ENCODE peak calls at places on chromosome 17, in six cellular contexts. M is tibial nerve, J is mucosa of descending colon, A is H7, Z is HCT116, O is adrenal gland. P is an unnamed sample.

GRCh38 chr17:45144199-45145034 is 3.9 kb upstream of the HEXIM1 start:
- DNase-seq in M (peak; percentile 33), J (peak; percentile 73), A (peak; percentile 89), Z (no peak), O (peak; percentile 62), P (peak; percentile 54)

GRCh38 chr17:35257080-35257701 is 14.3 kb downstream of the SLFN5 start:
- DNase-seq in M (no peak), J (no peak), A (no peak), Z (peak; percentile 59), O (peak; percentile 60), P (peak; percentile 89)

GRCh38 chr17:47846741-47847340 is 4.1 kb downstream of the SP6 start:
- DNase-seq in M (no peak), J (no peak), A (peak; percentile 78), Z (no peak), O (no peak), P (no peak)

GRCh38 chr17:67180275-67180674 is 64.7 kb downstream of the HELZ start:
- DNase-seq in M (no peak), J (no peak), A (no peak), Z (no peak), O (no peak), P (no peak)

GRCh38 chr17:42248351-42249179 is 27.6 kb downstream of the STAT5B start:
- DNase-seq in M (peak; percentile 40), J (peak; percentile 62), A (no peak), Z (no peak), O (peak; percentile 97), P (peak; percentile 81)

GRCh38 chr17:53093386-53093785 is 729.3 kb upstream of the KIF2B start:
- DNase-seq in M (no peak), J (no peak), A (no peak), Z (no peak), O (no peak), P (no peak)

GRCh38 chr17:47704781-47705180 is 10.8 kb downstream of the TBKBP1 start:
- DNase-seq in M (no peak), J (peak; percentile 11), A (no peak), Z (no peak), O (no peak), P (no peak)

GRCh38 chr17:47696717-47697642 is 3.0 kb downstream of the TBKBP1 start:
- DNase-seq in M (no peak), J (peak; percentile 49), A (peak; percentile 19), Z (no peak), O (no peak), P (no peak)

GRCh38 chr17:65503557-65503956 is 57.9 kb downstream of the AXIN2 start:
- DNase-seq in M (no peak), J (no peak), A (no peak), Z (no peak), O (no peak), P (no peak)

GRCh38 chr17:82322526-82323453 is 5.4 kb upstream of the CD7 start:
- DNase-seq in M (no peak), J (no peak), A (no peak), Z (no peak), O (no peak), P (no peak)

GRCh38 chr17:58513391-58513912 is 986 bp downstream of the MTMR4 start:
- DNase-seq in M (no peak), J (no peak), A (peak; percentile 36), Z (no peak), O (peak; percentile 10), P (no peak)

GRCh38 chr17:60766778-60767190 is 89.1 kb downstream of the BCAS3 start:
- DNase-seq in M (no peak), J (no peak), A (no peak), Z (no peak), O (no peak), P (no peak)

GRCh38 chr17:34251186-34251585 is 3.9 kb upstream of the CCL2 start:
- DNase-seq in M (no peak), J (no peak), A (no peak), Z (no peak), O (no peak), P (no peak)

GRCh38 chr17:16986391-16986790 is 14.5 kb upstream of the TNFRSF13B start:
- DNase-seq in M (no peak), J (no peak), A (peak; percentile 39), Z (no peak), O (no peak), P (no peak)

GRCh38 chr17:41176744-41177387 is 1.2 kb downstream of the KRTAP4-2 start:
- DNase-seq in M (no peak), J (no peak), A (no peak), Z (no peak), O (no peak), P (no peak)

GRCh38 chr17:1847191-1847590 is 17.4 kb downstream of the RPA1 start:
- DNase-seq in M (no peak), J (no peak), A (no peak), Z (no peak), O (no peak), P (no peak)
- H3K4me3 ChIP-seq in M (no peak overlapping the region), J (no peak overlapping the region), A (no peak overlapping the region), Z (no peak overlapping the region), O (no peak overlapping the region), P (no peak overlapping the region)

GRCh38 chr17:19744922-19745757 is 3.0 kb downstream of the ALDH3A1 start:
- DNase-seq in M (peak; percentile 95), J (peak; percentile 93), A (peak; percentile 96), Z (peak; percentile 61), O (peak; percentile 96), P (peak; percentile 96)
- H3K4me3 ChIP-seq in M (peak overlapping the region; percentile 67), J (no peak overlapping the region), A (peak overlapping the region; percentile 37), Z (peak overlapping the region; percentile 54), O (no peak overlapping the region), P (peak overlapping the region; percentile 54)

DNA sequence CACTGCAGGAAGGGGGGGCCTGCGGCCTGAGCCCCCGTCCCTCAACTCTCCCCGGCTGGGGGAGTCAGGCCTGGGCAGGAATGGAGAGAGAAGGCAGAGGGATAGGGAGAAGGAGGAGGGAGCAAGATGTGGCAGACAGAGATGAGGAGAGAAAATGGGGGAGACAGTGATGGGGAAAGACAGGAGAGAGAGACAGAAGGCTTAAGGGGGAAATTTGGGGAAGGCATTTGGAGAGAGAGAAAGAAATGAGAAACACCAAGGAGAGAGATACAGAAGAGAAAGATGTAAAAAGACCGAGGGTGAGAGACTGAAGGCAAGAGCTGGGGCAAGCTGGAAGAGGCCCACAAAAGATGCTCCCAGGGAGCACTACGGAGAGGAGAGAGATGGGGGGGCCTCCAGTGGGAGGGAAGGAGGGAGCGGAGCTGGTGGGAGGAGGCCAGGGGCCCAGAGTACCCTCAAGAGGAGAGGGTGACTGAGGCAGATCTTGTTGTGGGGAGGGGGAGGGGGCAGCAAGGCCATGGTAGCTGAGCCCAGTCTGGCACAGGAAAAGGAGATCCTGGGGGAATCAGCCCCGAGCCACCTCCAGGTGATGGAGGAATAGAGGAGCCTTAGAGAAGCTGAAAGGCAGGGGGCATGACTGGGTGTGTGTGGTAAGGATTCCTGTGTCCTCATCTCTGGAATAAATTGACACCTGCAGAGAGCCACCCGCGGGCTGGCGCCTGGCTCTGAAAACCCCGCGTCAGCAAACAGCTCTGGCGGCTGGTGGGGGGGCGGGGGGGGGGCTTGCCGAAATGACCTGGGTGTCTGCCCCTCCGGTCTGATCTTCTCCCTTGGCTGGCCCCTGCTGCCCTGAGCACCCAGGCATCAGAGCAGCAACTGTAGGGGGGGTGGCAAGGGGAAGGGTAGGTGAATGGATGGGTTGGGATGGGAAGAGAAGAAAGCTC is 1.5 kb upstream of the NLGN2 start:
- DNase-seq in M (no peak), J (no peak), A (peak; percentile 79), Z (no peak), O (no peak), P (no peak)
- H3K4me3 ChIP-seq in M (peak overlapping the region; percentile 96), J (no peak overlapping the region), A (peak overlapping the region; percentile 82), Z (peak overlapping the region; percentile 61), O (no peak overlapping the region), P (peak overlapping the region; percentile 73)

GRCh38 chr17:72392056-72393010 is 271.5 kb downstream of the SOX9 start:
- DNase-seq in M (no peak), J (no peak), A (no peak), Z (no peak), O (no peak), P (no peak)

GRCh38 chr17:72396121-72396520 is 275.3 kb downstream of the SOX9 start:
- DNase-seq in M (no peak), J (no peak), A (no peak), Z (no peak), O (no peak), P (no peak)

GRCh38 chr17:72394531-72394930 is 273.7 kb downstream of the SOX9 start:
- DNase-seq in M (no peak), J (no peak), A (no peak), Z (no peak), O (no peak), P (no peak)

GRCh38 chr17:72390675-72391501 is 270.1 kb downstream of the SOX9 start:
- DNase-seq in M (no peak), J (no peak), A (no peak), Z (no peak), O (no peak), P (no peak)

DNA sequence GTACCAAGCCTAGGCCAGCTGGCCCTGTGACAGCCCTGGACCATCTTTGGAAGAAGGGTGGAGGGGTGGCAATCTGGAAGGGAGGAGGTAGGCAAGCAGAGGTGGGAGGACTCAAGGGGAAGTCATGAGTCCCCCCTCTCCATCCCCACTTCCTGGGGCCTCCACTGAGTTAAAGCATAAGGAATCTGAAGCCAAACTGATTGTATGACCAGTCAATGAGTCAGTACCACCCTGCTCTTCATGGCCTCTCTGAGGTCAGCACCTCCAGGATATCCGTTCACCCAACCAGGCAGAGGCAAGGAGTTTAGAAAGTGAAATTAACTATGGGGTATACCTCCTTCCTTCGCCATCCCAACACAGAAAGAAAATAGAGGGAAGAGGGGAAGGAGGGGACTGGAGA is 272.7 kb downstream of the SOX9 start:
- DNase-seq in M (no peak), J (no peak), A (no peak), Z (peak; percentile 81), O (no peak), P (no peak)
- H3K4me3 ChIP-seq in M (no peak overlapping the region), J (no peak overlapping the region), A (no peak overlapping the region), Z (peak overlapping the region; percentile 22), O (no peak overlapping the region), P (no peak overlapping the region)

GRCh38 chr17:9115446-9116265 is 94.3 kb downstream of the NTN1 start:
- DNase-seq in M (peak; percentile 53), J (peak; percentile 64), A (peak; percentile 90), Z (no peak), O (peak; percentile 23), P (peak; percentile 27)
- H3K4me3 ChIP-seq in M (peak overlapping the region; percentile 48), J (no peak overlapping the region), A (peak overlapping the region; percentile 9), Z (no peak overlapping the region), O (no peak overlapping the region), P (peak overlapping the region; percentile 31)

GRCh38 chr17:68455756-68456528 is 1.4 kb downstream of the WIPI1 start:
- DNase-seq in M (peak; percentile 34), J (no peak), A (no peak), Z (no peak), O (peak; percentile 38), P (peak; percentile 70)
- H3K4me3 ChIP-seq in M (peak overlapping the region; percentile 92), J (peak overlapping the region; percentile 56), A (peak overlapping the region; percentile 67), Z (peak overlapping the region; percentile 67), O (no peak overlapping the region), P (peak overlapping the region; percentile 73)

GRCh38 chr17:1228752-1229353 is 41.4 kb upstream of the BHLHA9 start:
- DNase-seq in M (no peak), J (no peak), A (peak; percentile 87), Z (no peak), O (no peak), P (no peak)
- H3K4me3 ChIP-seq in M (peak overlapping the region; percentile 55), J (peak overlapping the region; percentile 54), A (peak overlapping the region; percentile 37), Z (no peak overlapping the region), O (no peak overlapping the region), P (peak overlapping the region; percentile 68)

DNA sequence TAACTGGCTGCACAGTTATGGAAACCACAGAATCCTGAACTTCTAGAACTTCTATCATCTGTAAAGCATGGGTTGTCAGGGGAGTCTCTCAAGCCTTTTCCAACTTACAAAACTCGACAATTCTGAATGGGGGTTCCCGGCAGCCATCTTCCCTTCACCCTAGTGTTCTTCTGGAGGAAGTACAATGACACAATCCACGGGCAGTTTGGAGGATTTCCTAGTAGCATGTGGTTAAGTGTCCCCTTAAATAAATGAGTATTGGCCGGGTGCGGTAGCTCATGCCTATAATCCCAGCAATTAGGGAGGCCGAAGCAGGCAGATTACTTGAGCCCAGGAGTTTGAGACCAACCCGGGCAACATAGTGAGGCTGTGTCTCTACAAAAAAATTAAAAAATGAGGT is 2.1 kb downstream of the SLC16A6 start:
- DNase-seq in M (no peak), J (no peak), A (no peak), Z (no peak), O (peak; percentile 24), P (no peak)
- H3K4me3 ChIP-seq in M (no peak overlapping the region), J (no peak overlapping the region), A (no peak overlapping the region), Z (no peak overlapping the region), O (no peak overlapping the region), P (no peak overlapping the region)